ENCODE peak calls at places on chromosomes 2 and 18, in four cellular contexts. I is HCT116, N is NCI-H460, W is endothelial cell. L is an unnamed sample.

GRCh38 chr2:223855426-223855825 is 18.0 kb upstream of the AP1S3 start:
- DNase-seq in W (no peak), I (no peak), N (no peak), L (no peak)

GRCh38 chr2:98771771-98772521 is 41.0 kb upstream of the MGAT4A start:
- DNase-seq in I (no peak), W (no peak), N (no peak), L (no peak)

GRCh38 chr2:94979406-94980375 is 45.8 kb upstream of the MAL start:
- DNase-seq in N (no peak), I (no peak), W (no peak), L (no peak)

GRCh38 chr2:182559623-182560022 is 132.8 kb upstream of the PDE1A start:
- DNase-seq in I (peak), W (no peak), N (no peak), L (no peak)

GRCh38 chr2:206084468-206084869 is 1.5 kb downstream of the INO80D start:
- DNase-seq in I (peak), N (peak), W (peak), L (peak)

GRCh38 chr2:5549061-5549601 is 143.1 kb upstream of the SOX11 start:
- DNase-seq in I (no peak), W (no peak), N (no peak), L (no peak)

GRCh38 chr2:233486778-233487552 is 79.6 kb downstream of the USP40 start:
- DNase-seq in W (no peak), N (no peak), I (no peak), L (peak)

GRCh38 chr2:133600231-133600630 is 32.0 kb upstream of the NCKAP5 start:
- DNase-seq in I (no peak), N (no peak), W (no peak), L (no peak)

GRCh38 chr18:27413495-27414401 is 228.6 kb upstream of the CHST9 start:
- DNase-seq in I (no peak), N (no peak), W (no peak), L (no peak)

GRCh38 chr18:58216071-58216471 is 172.0 kb downstream of the NEDD4L start:
- DNase-seq in N (no peak), W (no peak), I (no peak), L (peak)

GRCh38 chr2:109558076-109558882 is 55.5 kb downstream of the SEPTIN10 start:
- DNase-seq in W (no peak), N (peak), I (peak), L (no peak)

GRCh38 chr18:58096658-58097057 is 52.6 kb downstream of the NEDD4L start:
- DNase-seq in N (no peak), I (no peak), W (no peak), L (no peak)

GRCh38 chr2:47616506-47616905 is 166.4 kb upstream of the MSH6 start:
- DNase-seq in W (no peak), I (no peak), N (no peak), L (no peak)

GRCh38 chr2:120397362-120397811 is 51.5 kb downstream of the INHBB start:
- DNase-seq in N (no peak), W (no peak), I (no peak), L (no peak)

GRCh38 chr2:144279165-144279564 is 240.8 kb downstream of the ZEB2 start:
- DNase-seq in W (no peak), I (no peak), N (no peak), L (no peak)

GRCh38 chr18:37487400-37487831 is 78.2 kb downstream of the CELF4 start:
- DNase-seq in W (peak), I (no peak), N (no peak), L (no peak)